ENCODE peak calls at places on chromosome 17, in ten cellular contexts. Q is right lobe of liver, T is heart left ventricle, C is body of pancreas, Z is A549, A is K562, H is HepG2, N is IMR-90, K is upper lobe of left lung, R is GM12878. D is an unnamed sample.

GRCh38 chr17:80558046-80558445 is 13.4 kb downstream of the RPTOR start:
- ATAC-seq in Q (no peak), T (no peak), C (no peak), Z (no peak), A (no peak), H (no peak), N (no peak), K (no peak), R (no peak), D (no peak)

GRCh38 chr17:79715318-79716182 is 15.2 kb upstream of the ENPP7 start:
- ATAC-seq in Q (no peak), T (no peak), C (peak; percentile 26), Z (no peak), A (peak; percentile 29), H (peak; percentile 83), N (no peak), K (no peak), R (no peak), D (no peak)

GRCh38 chr17:74325743-74326379 is at the start of gene KIF19:
- ATAC-seq in Q (peak; percentile 86), T (peak; percentile 80), C (peak; percentile 61), Z (no peak), A (peak; percentile 95), H (peak; percentile 51), N (peak; percentile 46), K (no peak), R (peak; percentile 64), D (peak; percentile 51)

GRCh38 chr17:11969565-11969964 is 27.7 kb downstream of the ZNF18 start:
- ATAC-seq in Q (no peak), T (no peak), C (no peak), Z (no peak), A (no peak), H (no peak), N (no peak), K (no peak), R (no peak), D (no peak)

GRCh38 chr17:34769049-34769448 is 189.7 kb downstream of the TMEM132E start:
- ATAC-seq in Q (no peak), T (peak; percentile 72), C (no peak), Z (no peak), A (no peak), H (no peak), N (no peak), K (no peak), R (no peak), D (no peak)

GRCh38 chr17:48442819-48443218 is 12.8 kb upstream of the SKAP1 start:
- ATAC-seq in Q (no peak), T (no peak), C (no peak), Z (no peak), A (peak; percentile 64), H (no peak), N (no peak), K (no peak), R (no peak), D (no peak)

GRCh38 chr17:1027044-1027443 is 30.1 kb downstream of the TIMM22 start:
- ATAC-seq in Q (no peak), T (peak; percentile 33), C (no peak), Z (no peak), A (no peak), H (no peak), N (no peak), K (no peak), R (no peak), D (no peak)

GRCh38 chr17:30477758-30478115 is 529 bp downstream of the GOSR1 start:
- ATAC-seq in Q (peak; percentile 23), T (peak; percentile 17), C (no peak), Z (no peak), A (peak; percentile 20), H (peak; percentile 28), N (peak; percentile 24), K (peak; percentile 5), R (peak; percentile 79), D (peak; percentile 16)

GRCh38 chr17:28407974-28408306 is 1.9 kb upstream of the SLC46A1 start:
- ATAC-seq in Q (no peak), T (no peak), C (no peak), Z (no peak), A (no peak), H (no peak), N (no peak), K (no peak), R (no peak), D (no peak)

GRCh38 chr17:7587831-7588230 is 2.1 kb downstream of the SOX15 start:
- ATAC-seq in Q (no peak), T (no peak), C (no peak), Z (no peak), A (peak; percentile 39), H (no peak), N (peak; percentile 1), K (no peak), R (no peak), D (no peak)

GRCh38 chr17:38369124-38369886 is 17.7 kb downstream of the SOCS7 start:
- ATAC-seq in Q (no peak), T (no peak), C (no peak), Z (no peak), A (no peak), H (no peak), N (no peak), K (no peak), R (no peak), D (no peak)

GRCh38 chr17:7108560-7108925 is 6.1 kb downstream of the ASGR2 start:
- ATAC-seq in Q (no peak), T (no peak), C (no peak), Z (no peak), A (no peak), H (no peak), N (no peak), K (no peak), R (no peak), D (no peak)

GRCh38 chr17:70344356-70345060 is 175.2 kb downstream of the KCNJ2 start:
- ATAC-seq in Q (peak; percentile 71), T (no peak), C (no peak), Z (no peak), A (no peak), H (no peak), N (peak; percentile 49), K (no peak), R (peak; percentile 74), D (peak; percentile 57)

GRCh38 chr17:67401598-67402504 is 24.8 kb downstream of the PITPNC1 start:
- ATAC-seq in Q (peak; percentile 91), T (no peak), C (no peak), Z (no peak), A (peak; percentile 33), H (no peak), N (no peak), K (no peak), R (no peak), D (no peak)

GRCh38 chr17:18896947-18897346 is 39.0 kb downstream of the PRPSAP2 start:
- ATAC-seq in Q (no peak), T (no peak), C (no peak), Z (no peak), A (no peak), H (no peak), N (no peak), K (no peak), R (no peak), D (no peak)

GRCh38 chr17:4898927-4899326 is 409 bp upstream of the C17orf107 start:
- ATAC-seq in Q (peak; percentile 3), T (no peak), C (peak; percentile 1), Z (no peak), A (no peak), H (no peak), N (no peak), K (no peak), R (no peak), D (no peak)

GRCh38 chr17:7836596-7837374 is 2.8 kb downstream of the KDM6B start:
- ATAC-seq in Q (peak; percentile 49), T (peak; percentile 45), C (peak; percentile 57), Z (peak; percentile 8), A (peak; percentile 16), H (peak; percentile 19), N (peak; percentile 15), K (peak; percentile 64), R (peak; percentile 20), D (peak; percentile 11)

DNA sequence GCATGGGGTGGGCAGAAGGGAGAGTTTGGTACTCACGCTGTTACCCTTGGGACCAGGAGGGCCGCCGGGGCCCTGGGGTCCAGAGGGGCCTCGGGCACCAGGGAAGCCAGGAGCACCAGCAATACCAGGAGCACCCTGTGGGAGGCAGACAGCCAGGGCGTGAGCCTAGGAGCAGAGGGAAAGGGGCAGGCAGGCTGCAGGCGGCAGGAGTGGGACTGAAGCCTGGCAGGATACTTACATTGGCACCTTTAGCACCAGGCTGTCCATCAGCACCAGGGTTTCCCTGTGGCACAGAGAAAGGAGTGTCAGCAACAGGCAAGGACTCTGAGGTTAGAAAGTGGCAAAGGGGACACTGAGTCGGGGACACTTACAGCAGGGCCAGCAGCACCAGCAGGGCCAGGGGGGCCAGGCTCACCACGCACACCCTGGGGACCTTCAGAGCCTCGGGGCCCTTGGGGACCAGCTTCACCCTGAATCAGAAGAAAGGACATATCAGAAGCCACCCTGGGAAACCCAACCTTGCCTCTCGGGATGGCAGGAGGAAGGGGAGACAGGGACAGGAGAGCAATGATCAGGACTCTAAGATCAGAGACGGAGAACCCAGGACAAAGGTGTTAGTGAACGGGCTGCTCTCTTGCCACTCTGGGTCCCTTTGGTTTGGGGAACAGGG is 6.1 kb downstream of the COL1A1 start:
- ATAC-seq in Q (no peak), T (no peak), C (no peak), Z (peak; percentile 6), A (no peak), H (peak; percentile 67), N (peak; percentile 1), K (no peak), R (no peak), D (no peak)
- H3K4me1 ChIP-seq in Q (no peaks in the 10 kb centered on the region), T (no peaks in the 10 kb centered on the region), C (peaks cover 18% of the 10 kb centered on the region), Z (peaks cover 38% of the 10 kb centered on the region), A (peaks cover 4% of the 10 kb centered on the region), H (peaks cover 6% of the 10 kb centered on the region), N (peaks cover 57% of the 10 kb centered on the region), K (peaks cover 9% of the 10 kb centered on the region), R (peaks cover 23% of the 10 kb centered on the region), D (peaks cover 2% of the 10 kb centered on the region)

DNA sequence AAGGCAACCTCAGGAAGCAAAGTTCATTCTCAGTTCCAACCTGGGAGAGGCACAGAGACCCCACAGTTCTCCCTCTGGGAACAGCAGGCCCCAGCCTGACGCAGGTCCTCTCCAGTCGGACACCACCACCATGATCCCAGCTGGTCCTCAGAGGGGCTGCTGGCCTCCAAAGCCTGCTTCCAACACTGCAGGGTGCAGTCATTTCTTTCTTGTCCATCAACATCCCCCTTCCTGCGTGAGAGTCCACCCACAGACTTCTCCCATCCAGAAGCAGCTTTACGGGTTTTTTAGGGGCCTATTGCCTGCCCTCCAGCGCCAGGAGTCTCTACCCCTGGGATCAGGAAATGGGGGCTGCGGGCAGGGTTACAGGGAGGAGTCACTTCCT is 29.3 kb upstream of the TNRC6C start:
- ATAC-seq in Q (no peak), T (no peak), C (no peak), Z (no peak), A (no peak), H (no peak), N (no peak), K (no peak), R (no peak), D (no peak)
- TF ChIP-seq POLR2A in Q (no peak), T (no peak), C (no peak), Z (no peak), A (no peak), H (no peak), N (no peak), K (no peak), R (no peak), D (no peak)

GRCh38 chr17:64975318-64976087 is 56.2 kb upstream of the LRRC37A3 start:
- ATAC-seq in Q (peak; percentile 97), T (peak; percentile 95), C (peak; percentile 96), Z (peak; percentile 92), A (peak; percentile 94), H (peak; percentile 93), N (peak; percentile 96), K (peak; percentile 98), R (peak; percentile 87), D (peak; percentile 95)
- H3K27ac ChIP-seq in Q (peak overlapping the region; percentile 97), T (peak overlapping the region; percentile 100), C (peak overlapping the region; percentile 81), Z (peak overlapping the region; percentile 96), A (peak overlapping the region; percentile 98), H (peak overlapping the region; percentile 71), N (peak overlapping the region; percentile 85), K (peak overlapping the region; percentile 97), R (peak overlapping the region; percentile 93), D (peak overlapping the region; percentile 97)

GRCh38 chr17:17767096-17767470 is 69.7 kb downstream of the SREBF1 start:
- ATAC-seq in Q (no peak), T (no peak), C (no peak), Z (no peak), A (no peak), H (no peak), N (peak; percentile 13), K (no peak), R (no peak), D (no peak)
- H3K4me1 ChIP-seq in Q (no peaks in the 10 kb centered on the region), T (peaks cover 35% of the 10 kb centered on the region), C (peaks cover 22% of the 10 kb centered on the region), Z (peaks cover 33% of the 10 kb centered on the region), A (no peaks in the 10 kb centered on the region), H (peaks cover 17% of the 10 kb centered on the region), N (peaks cover 51% of the 10 kb centered on the region), K (peaks cover 11% of the 10 kb centered on the region), R (peaks cover 18% of the 10 kb centered on the region), D (peaks cover 33% of the 10 kb centered on the region)

D was measured in gastroesophageal sphincter.